ENCODE peak calls at places on chromosomes 11 and 22, in five cellular contexts. I, H, B, R and Y are unnamed samples.

GRCh38 chr11:119299416-119299815 is 17.5 kb downstream of the MCAM start:
- DNase-seq in I (no peak), H (no peak), B (no peak), R (no peak), Y (no peak)

GRCh38 chr11:126799974-126800373 is 200.6 kb downstream of the KIRREL3 start:
- DNase-seq in I (peak; percentile 66), H (no peak), B (no peak), R (no peak), Y (no peak)

GRCh38 chr11:69240332-69241074 is 53.5 kb upstream of the MYEOV start:
- DNase-seq in I (peak; percentile 14), H (no peak), B (peak; percentile 14), R (no peak), Y (no peak)

GRCh38 chr11:121441533-121441932 is 10.6 kb upstream of the SORL1 start:
- DNase-seq in I (no peak), H (no peak), B (no peak), R (no peak), Y (no peak)

GRCh38 chr11:22392561-22392960 is 54.4 kb downstream of the SLC17A6 start:
- DNase-seq in I (no peak), H (no peak), B (no peak), R (no peak), Y (no peak)

GRCh38 chr11:134742956-134743808 is 331.1 kb upstream of the B3GAT1 start:
- DNase-seq in I (no peak), H (no peak), B (no peak), R (no peak), Y (no peak)

GRCh38 chr11:133787379-133788103 is 57.8 kb downstream of the SPATA19 start:
- DNase-seq in I (no peak), H (no peak), B (peak; percentile 3), R (no peak), Y (no peak)

GRCh38 chr11:88016392-88017020 is 158.7 kb downstream of the RAB38 start:
- DNase-seq in I (peak; percentile 84), H (peak; percentile 27), B (peak; percentile 73), R (peak; percentile 28), Y (peak; percentile 6)

GRCh38 chr11:126398296-126398695 is 42.8 kb downstream of the ST3GAL4 start:
- DNase-seq in I (no peak), H (no peak), B (no peak), R (no peak), Y (no peak)

DNA sequence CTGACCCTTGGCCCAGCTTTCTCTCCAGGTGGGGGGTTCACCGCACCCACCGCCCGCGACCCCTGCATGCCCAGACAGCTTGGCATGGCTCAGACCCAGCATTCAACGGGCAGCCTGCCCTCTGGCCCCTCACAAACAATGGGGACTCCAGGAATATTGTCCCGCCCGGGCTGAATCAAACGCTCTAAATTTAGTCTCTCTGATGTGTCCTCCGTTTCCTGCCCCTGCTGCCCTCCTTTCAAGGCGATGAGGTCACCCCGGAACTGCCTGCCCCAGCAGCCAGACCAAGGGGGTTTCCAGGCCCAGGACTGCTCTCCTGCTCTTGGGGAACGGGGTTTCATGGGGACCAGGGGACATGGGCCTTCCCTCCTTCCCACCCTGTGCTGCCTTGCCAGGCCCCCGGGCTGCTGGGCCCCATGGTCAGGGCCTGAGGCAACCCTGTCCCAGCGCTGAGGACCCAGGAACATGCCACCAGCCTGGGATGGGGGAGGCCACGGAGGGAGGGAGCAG is 10.1 kb upstream of the PDGFB start:
- DNase-seq in I (peak; percentile 79), H (peak; percentile 41), B (peak; percentile 24), R (no peak), Y (peak; percentile 48)
- TF ChIP-seq RCOR1 in I (no peak), H (no peak), B (no peak), R (no peak), Y (no peak)

DNA sequence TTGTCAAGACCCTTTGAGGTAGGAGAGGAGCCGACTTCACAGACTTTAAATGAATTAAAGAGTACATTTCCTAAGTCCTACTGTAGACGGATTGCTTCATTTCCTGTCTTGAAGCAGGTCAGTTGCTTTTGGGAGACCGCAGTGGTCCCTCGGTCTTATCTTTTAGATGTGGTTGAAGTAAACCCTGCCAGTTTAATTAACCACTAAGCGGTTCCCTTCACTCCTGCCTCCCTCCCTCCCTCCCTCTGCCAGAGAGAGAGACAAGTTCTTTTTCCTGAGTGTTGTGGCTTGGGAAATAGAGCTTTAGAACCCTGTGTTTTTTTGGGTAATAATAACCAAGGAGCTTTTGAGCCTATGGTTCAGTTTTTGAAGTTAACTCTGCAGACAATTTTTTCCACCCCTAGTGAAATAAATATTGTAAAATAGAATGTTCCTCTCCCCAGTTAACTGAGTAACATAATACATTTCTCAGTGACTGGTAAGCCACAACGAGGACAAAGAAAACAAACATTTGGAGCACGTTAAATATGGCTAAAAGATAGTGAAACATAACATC is 147.5 kb downstream of the LDLRAD3 start:
- DNase-seq in I (peak; percentile 79), H (no peak), B (peak; percentile 74), R (no peak), Y (no peak)
- TF ChIP-seq RCOR1 in I (no peak), H (no peak), B (no peak), R (no peak), Y (no peak)

GRCh38 chr11:111091341-111091740 is 154.2 kb upstream of the POU2AF2 start:
- DNase-seq in I (no peak), H (no peak), B (no peak), R (no peak), Y (no peak)
- TF ChIP-seq RCOR1 in I (no peak), H (no peak), B (no peak), R (no peak), Y (no peak)

GRCh38 chr11:1369371-1370005 is 20.2 kb upstream of the BRSK2 start:
- DNase-seq in I (no peak), H (no peak), B (no peak), R (peak; percentile 20), Y (no peak)
- TF ChIP-seq RCOR1 in I (no peak), H (no peak), B (no peak), R (no peak), Y (no peak)

GRCh38 chr22:21026783-21027692 is 5.3 kb downstream of the SLC7A4 start:
- DNase-seq in I (peak; percentile 68), H (no peak), B (no peak), R (no peak), Y (no peak)
- TF ChIP-seq RCOR1 in I (no peak), H (no peak), B (no peak), R (no peak), Y (no peak)